ENCODE peak calls at places on chromosomes 1 and 21, in seven cellular contexts. B, E, A, Y, X, T and Z are unnamed samples.

GRCh38 chr1:53638641-53639035 is 100.3 kb downstream of the GLIS1 start:
- DNase-seq in B (no peak), E (no peak), A (no peak), Y (no peak), X (no peak), T (no peak), Z (peak; percentile 48)

GRCh38 chr1:183870351-183871077 is 65.6 kb downstream of the RGL1 start:
- DNase-seq in B (peak; percentile 88), E (no peak), A (peak; percentile 92), Y (peak; percentile 20), X (peak; percentile 28), T (no peak), Z (no peak)

GRCh38 chr1:87243573-87243972 is 85.1 kb upstream of the LMO4 start:
- DNase-seq in B (no peak), E (no peak), A (no peak), Y (no peak), X (no peak), T (no peak), Z (no peak)

GRCh38 chr1:221788466-221788865 is 46.6 kb upstream of the DUSP10 start:
- DNase-seq in B (no peak), E (no peak), A (no peak), Y (no peak), X (no peak), T (no peak), Z (no peak)

GRCh38 chr1:216095400-216095799 is 327.8 kb downstream of the USH2A start:
- DNase-seq in B (no peak), E (peak; percentile 55), A (no peak), Y (no peak), X (no peak), T (no peak), Z (no peak)

GRCh38 chr1:214416417-214417212 is 134.8 kb downstream of the PTPN14 start:
- DNase-seq in B (no peak), E (no peak), A (no peak), Y (no peak), X (no peak), T (no peak), Z (no peak)

GRCh38 chr1:3139871-3140837 is 71.2 kb downstream of the PRDM16 start:
- DNase-seq in B (peak; percentile 7), E (no peak), A (no peak), Y (no peak), X (no peak), T (no peak), Z (no peak)

GRCh38 chr1:186754542-186755150 is 74.1 kb upstream of the PLA2G4A start:
- DNase-seq in B (no peak), E (no peak), A (no peak), Y (no peak), X (no peak), T (no peak), Z (no peak)

GRCh38 chr1:36889846-36890245 is 144.5 kb downstream of the GRIK3 start:
- DNase-seq in B (no peak), E (peak; percentile 32), A (peak; percentile 21), Y (no peak), X (no peak), T (peak; percentile 0), Z (no peak)

GRCh38 chr1:28915036-28915895 is 897 bp downstream of the EPB41 start:
- DNase-seq in B (peak; percentile 42), E (peak; percentile 67), A (no peak), Y (peak; percentile 33), X (no peak), T (peak; percentile 30), Z (no peak)

GRCh38 chr1:246780264-246780663 is 56.1 kb downstream of the SCCPDH start:
- DNase-seq in B (no peak), E (no peak), A (no peak), Y (no peak), X (no peak), T (no peak), Z (no peak)

GRCh38 chr1:3926956-3927355 is 26.9 kb upstream of the C1orf174 start:
- DNase-seq in B (no peak), E (no peak), A (no peak), Y (no peak), X (no peak), T (no peak), Z (no peak)

GRCh38 chr1:230210979-230211336 is 143.9 kb downstream of the GALNT2 start:
- DNase-seq in B (no peak), E (peak; percentile 39), A (no peak), Y (no peak), X (no peak), T (no peak), Z (no peak)

GRCh38 chr1:178706467-178706866 is 18.6 kb upstream of the RALGPS2 start:
- DNase-seq in B (peak; percentile 31), E (no peak), A (peak; percentile 85), Y (no peak), X (no peak), T (peak; percentile 10), Z (no peak)

GRCh38 chr1:65079941-65080340 is 68.1 kb upstream of the AK4 start:
- DNase-seq in B (no peak), E (no peak), A (no peak), Y (no peak), X (no peak), T (no peak), Z (no peak)

GRCh38 chr1:173332026-173332425 is 124.9 kb upstream of the TNFSF4 start:
- DNase-seq in B (peak; percentile 19), E (no peak), A (peak; percentile 81), Y (no peak), X (no peak), T (no peak), Z (no peak)

GRCh38 chr1:17696417-17697301 is 58.5 kb upstream of the ACTL8 start:
- DNase-seq in B (peak; percentile 50), E (peak; percentile 59), A (no peak), Y (peak; percentile 47), X (no peak), T (peak; percentile 14), Z (peak; percentile 29)

GRCh38 chr21:38955495-38955894 is 149.8 kb downstream of the ETS2 start:
- DNase-seq in B (no peak), E (no peak), A (no peak), Y (no peak), X (no peak), T (no peak), Z (no peak)

GRCh38 chr1:10337436-10337835 is 61.4 kb upstream of the PGD start:
- DNase-seq in B (no peak), E (no peak), A (no peak), Y (no peak), X (no peak), T (no peak), Z (no peak)

GRCh38 chr21:31316488-31317169 is 27.4 kb downstream of the TIAM1 start:
- DNase-seq in B (no peak), E (no peak), A (no peak), Y (no peak), X (no peak), T (no peak), Z (no peak)

GRCh38 chr1:58398714-58399113 is 147.8 kb downstream of the OMA1 start:
- DNase-seq in B (no peak), E (peak; percentile 23), A (no peak), Y (no peak), X (no peak), T (no peak), Z (no peak)

GRCh38 chr1:231419738-231420298 is 2.3 kb downstream of the EGLN1 start:
- DNase-seq in B (no peak), E (no peak), A (no peak), Y (no peak), X (no peak), T (no peak), Z (no peak)

GRCh38 chr1:248779350-248779749 is 23.8 kb upstream of the LYPD8 start:
- DNase-seq in B (no peak), E (no peak), A (no peak), Y (no peak), X (no peak), T (no peak), Z (no peak)

DNA sequence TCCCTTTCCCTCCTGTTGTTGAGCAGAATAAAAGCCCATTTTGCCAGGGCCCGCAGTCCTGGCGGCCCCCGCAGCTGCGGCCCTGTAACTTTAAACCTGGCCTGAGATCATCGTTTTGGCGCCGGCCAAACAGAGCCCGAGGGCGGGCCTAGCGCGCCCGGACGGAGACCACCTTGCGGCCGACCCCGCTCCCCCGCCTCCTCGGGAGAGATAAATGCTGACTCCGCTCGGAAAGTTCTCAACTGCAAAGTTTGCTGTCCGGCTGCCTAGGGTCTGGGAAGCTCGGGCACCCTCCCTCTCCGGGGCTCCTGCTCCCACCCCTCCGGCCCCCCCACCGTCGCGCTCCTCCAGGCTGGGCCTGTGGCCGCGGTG is at the start of gene PDPN:
- DNase-seq in B (no peak), E (peak; percentile 85), A (peak; percentile 79), Y (peak; percentile 4), X (peak; percentile 38), T (no peak), Z (no peak)
- TF ChIP-seq POLR2A in B (no peak), E (no peak), A (no peak), Y (no peak), X (peak; percentile 74), T (no peak), Z (no peak)

GRCh38 chr1:23701310-23701709 is 9.7 kb downstream of the RPL11 start:
- DNase-seq in B (no peak), E (no peak), A (no peak), Y (no peak), X (no peak), T (no peak), Z (no peak)
- TF ChIP-seq POLR2A in B (no peak), E (no peak), A (no peak), Y (no peak), X (no peak), T (no peak), Z (no peak)

DNA sequence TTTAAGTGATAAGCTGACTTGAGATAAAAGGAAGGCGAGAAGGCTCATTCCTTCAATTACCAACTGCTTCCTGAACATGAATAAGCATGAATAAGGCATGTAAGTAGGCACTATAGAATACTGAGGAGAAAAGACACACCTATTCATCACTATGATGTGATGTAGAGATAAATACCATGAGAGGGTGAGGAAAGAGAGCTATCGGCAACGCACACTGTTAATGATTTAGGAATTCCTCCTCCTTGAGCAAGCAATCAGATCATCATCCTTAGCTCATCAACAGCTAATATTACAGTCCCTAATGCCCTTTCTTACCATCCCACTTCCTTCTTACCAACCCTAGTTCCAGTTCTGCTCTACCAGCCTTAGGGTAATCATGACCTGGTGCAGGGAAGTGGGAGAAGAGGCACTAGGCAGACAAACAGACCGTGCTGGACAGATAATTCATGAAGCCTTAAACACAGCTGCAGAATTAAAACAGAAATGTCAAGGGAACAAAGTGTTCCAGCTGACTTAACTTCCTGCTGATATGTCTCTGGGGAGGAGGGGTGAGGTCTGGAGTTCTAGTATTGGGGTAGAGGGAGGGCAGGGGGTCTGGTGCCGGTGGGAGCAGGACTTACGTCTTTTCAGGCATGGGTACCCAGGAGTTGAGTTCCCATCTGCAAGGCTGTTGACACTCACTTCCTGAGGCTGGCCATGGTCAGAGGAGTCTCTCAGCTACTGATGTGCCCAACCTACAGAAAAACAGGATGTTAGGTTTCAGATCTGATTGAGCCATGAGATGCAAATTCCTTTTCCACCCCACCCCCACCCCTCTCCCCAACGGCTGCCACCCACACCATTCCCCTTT is 12.7 kb upstream of the RCSD1 start:
- DNase-seq in B (peak; percentile 41), E (no peak), A (peak; percentile 74), Y (peak; percentile 10), X (peak; percentile 22), T (no peak), Z (no peak)
- TF ChIP-seq POLR2A in B (no peak), E (no peak), A (no peak), Y (no peak), X (no peak), T (no peak), Z (no peak)

GRCh38 chr1:150293433-150294253 is at the start of gene MRPS21:
- DNase-seq in B (peak; percentile 95), E (peak; percentile 88), A (peak; percentile 96), Y (peak; percentile 89), X (peak; percentile 86), T (peak; percentile 80), Z (peak; percentile 88)
- TF ChIP-seq POLR2A in B (peak; percentile 42), E (peak; percentile 92), A (peak; percentile 68), Y (no peak), X (peak; percentile 40), T (peak; percentile 46), Z (peak; percentile 78)